ENCODE peak calls at places on chromosomes 5 and 9, in four cellular contexts. P is HepG2, H is WTC11, J is K562. G is an unnamed sample.

GRCh38 chr9:137387034-137387890 is 35.7 kb downstream of the EXD3 start:
- DNase-seq in H (no peak), J (no peak), P (no peak), G (no peak)

GRCh38 chr5:115377468-115378217 is 81.2 kb upstream of the CCDC112 start:
- DNase-seq in P (no peak), H (no peak), J (no peak), G (no peak)

GRCh38 chr9:18548456-18548855 is 74.5 kb downstream of the ADAMTSL1 start:
- DNase-seq in P (no peak), J (no peak), H (no peak), G (no peak)

GRCh38 chr9:76576344-76576743 is 117.4 kb downstream of the GCNT1 start:
- DNase-seq in J (no peak), H (no peak), P (no peak), G (no peak)

GRCh38 chr9:80885894-80886293 is 803.5 kb downstream of the TLE1 start:
- DNase-seq in J (no peak), H (peak; percentile 38), P (no peak), G (no peak)

GRCh38 chr9:25350011-25350410 is 328.2 kb downstream of the TUSC1 start:
- DNase-seq in J (no peak), P (no peak), H (no peak), G (no peak)

GRCh38 chr9:121730188-121730587 is 78.8 kb downstream of the DAB2IP start:
- DNase-seq in H (no peak), J (no peak), P (no peak), G (no peak)

GRCh38 chr9:138051586-138052321 is 174.2 kb downstream of the CACNA1B start:
- DNase-seq in J (no peak), P (no peak), H (no peak), G (no peak)

GRCh38 chr9:130825051-130825651 is 9.9 kb upstream of the ABL1 start:
- DNase-seq in J (peak; percentile 87), P (no peak), H (no peak), G (no peak)

GRCh38 chr9:132144708-132145365 is 17.0 kb upstream of the NTNG2 start:
- DNase-seq in H (no peak), J (no peak), P (no peak), G (peak; percentile 38)

DNA sequence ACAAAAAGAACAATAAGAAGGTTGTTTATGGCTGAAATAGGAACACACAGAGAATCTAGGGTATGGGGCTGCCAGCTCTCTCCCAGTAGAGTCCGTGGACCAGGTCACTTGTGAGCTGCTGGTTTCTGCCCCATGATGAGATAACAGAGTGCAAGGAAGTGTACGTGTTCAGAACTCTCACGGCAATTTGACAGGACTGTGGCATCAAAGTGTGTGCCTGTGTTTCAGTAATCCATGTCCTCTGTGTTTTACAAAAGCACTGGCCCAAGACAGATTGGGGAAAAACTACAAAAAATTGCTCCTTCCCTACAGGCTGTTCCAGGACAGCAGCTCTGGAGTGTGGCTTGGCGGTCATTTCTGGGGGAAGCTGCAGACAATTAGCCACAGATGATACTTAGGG is 184.6 kb downstream of the AUH start:
- DNase-seq in H (no peak), P (no peak), J (no peak), G (no peak)
- TF ChIP-seq NR3C1 in H (no peak), P (no peak), J (no peak), G (no peak)

GRCh38 chr5:78367318-78367991 is 7.0 kb downstream of the SCAMP1 start:
- DNase-seq in P (no peak), H (no peak), J (no peak), G (peak; percentile 13)
- TF ChIP-seq NR3C1 in P (no peak), H (no peak), J (no peak), G (no peak)

GRCh38 chr5:75721573-75721972 is 4.3 kb upstream of the POC5 start:
- DNase-seq in J (no peak), P (no peak), H (no peak), G (no peak)
- TF ChIP-seq NR3C1 in J (no peak), P (no peak), H (no peak), G (no peak)

GRCh38 chr5:135232958-135233357 is 166.1 kb downstream of the MACROH2A1 start:
- DNase-seq in J (no peak), H (no peak), P (no peak), G (no peak)

GRCh38 chr5:135235551-135236100 is 163.4 kb downstream of the MACROH2A1 start:
- DNase-seq in J (no peak), P (no peak), H (no peak), G (no peak)

GRCh38 chr5:135235002-135235401 is 164.0 kb downstream of the MACROH2A1 start:
- DNase-seq in H (no peak), P (no peak), J (no peak), G (no peak)

GRCh38 chr5:135233477-135233876 is 165.6 kb downstream of the MACROH2A1 start:
- DNase-seq in J (no peak), P (no peak), H (no peak), G (no peak)

DNA sequence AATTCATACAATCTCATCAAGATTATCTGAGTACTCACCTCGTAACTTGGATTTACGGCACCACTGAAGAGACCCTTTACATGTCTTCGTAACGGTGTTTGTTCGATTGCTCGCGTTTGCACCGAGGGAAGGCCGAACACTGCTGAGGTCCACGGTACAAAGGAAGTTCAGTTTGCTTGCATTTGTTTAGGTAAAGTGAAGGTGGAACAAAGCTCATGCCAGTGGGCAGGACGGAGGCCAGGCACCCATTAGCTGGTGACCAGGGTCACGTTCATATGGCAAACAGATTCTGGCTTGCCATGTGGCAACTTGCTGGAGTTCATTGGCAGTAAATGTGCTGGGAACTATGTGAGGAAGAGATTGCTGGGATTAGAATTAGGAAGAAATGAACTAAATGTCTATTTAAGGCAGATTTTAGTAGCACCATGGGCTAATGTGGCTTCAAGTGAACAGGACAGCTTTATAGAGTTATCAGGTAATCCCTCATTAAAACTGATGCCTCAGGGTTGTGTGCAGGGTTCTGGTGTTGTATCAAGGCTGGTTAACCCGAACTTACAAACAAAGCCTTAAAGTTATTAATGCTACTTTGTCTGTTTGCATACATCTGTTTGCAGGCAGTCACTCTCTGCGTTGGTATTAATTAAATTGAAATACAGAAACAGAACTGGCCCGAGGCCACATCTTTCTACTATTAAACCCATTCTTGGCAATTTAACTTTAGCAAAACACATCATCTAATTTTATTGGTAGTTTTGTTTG is 164.6 kb downstream of the MACROH2A1 start:
- DNase-seq in H (no peak), J (no peak), P (peak; percentile 44), G (no peak)
- TF ChIP-seq NR3C1 in H (no peak), J (no peak), P (no peak), G (no peak)

GRCh38 chr5:62496152-62496551 is 82.5 kb upstream of the LRRC70 start:
- DNase-seq in P (no peak), J (no peak), H (no peak), G (no peak)
- TF ChIP-seq NR3C1 in P (no peak), J (no peak), H (no peak), G (no peak)

GRCh38 chr9:127209220-127209619 is 55.4 kb upstream of the GARNL3 start:
- DNase-seq in P (no peak), H (no peak), J (peak; percentile 57), G (no peak)

GRCh38 chr9:127212453-127212852 is 52.1 kb upstream of the GARNL3 start:
- DNase-seq in J (no peak), H (no peak), P (no peak), G (no peak)

GRCh38 chr9:127211983-127212382 is 52.6 kb upstream of the GARNL3 start:
- DNase-seq in P (no peak), H (no peak), J (no peak), G (no peak)

GRCh38 chr9:127209948-127210621 is 54.5 kb upstream of the GARNL3 start:
- DNase-seq in P (no peak), H (no peak), J (no peak), G (no peak)

GRCh38 chr9:127210851-127211730 is 53.5 kb upstream of the GARNL3 start:
- DNase-seq in J (no peak), H (no peak), P (no peak), G (no peak)
- TF ChIP-seq NR3C1 in J (no peak), H (no peak), P (no peak), G (no peak)

GRCh38 chr5:172090976-172091547 is 84.6 kb upstream of the FBXW11 start:
- DNase-seq in H (no peak), P (no peak), J (no peak), G (no peak)
- TF ChIP-seq NR3C1 in H (no peak), P (no peak), J (no peak), G (no peak)

DNA sequence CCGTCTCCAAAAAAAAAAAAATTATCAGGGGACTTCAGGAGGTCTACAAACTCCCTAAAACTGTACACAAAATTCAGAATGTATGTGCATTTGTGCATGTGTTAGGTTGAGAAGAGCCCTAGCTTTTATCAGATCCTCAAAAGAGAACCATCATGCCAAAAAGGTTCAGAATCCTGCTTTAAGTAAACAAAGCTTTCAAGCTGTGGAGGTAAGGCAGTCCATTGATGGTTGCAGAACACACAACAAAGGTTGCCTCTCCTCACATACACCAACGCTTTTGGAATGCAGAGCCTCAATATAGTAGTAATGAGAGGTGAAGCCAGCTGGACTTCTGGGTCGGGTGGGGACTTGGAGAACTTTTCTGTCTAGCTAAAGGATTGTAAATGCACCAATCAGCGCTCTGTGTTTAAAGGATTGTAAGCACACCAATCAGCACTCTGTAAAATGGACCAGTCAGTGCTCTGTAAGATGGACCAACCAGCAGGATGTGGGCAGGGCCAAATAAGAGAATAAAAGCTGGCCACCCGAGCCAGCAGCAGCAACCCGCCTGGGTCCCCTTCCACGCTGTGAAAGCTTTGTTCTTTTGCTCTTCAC is 57.9 kb upstream of the RNF38 start:
- DNase-seq in J (no peak), P (peak; percentile 70), H (no peak), G (no peak)
- TF ChIP-seq NR3C1 in J (no peak), P (no peak), H (no peak), G (no peak)

GRCh38 chr5:107242861-107243579 is 427.7 kb downstream of the EFNA5 start:
- DNase-seq in H (no peak), P (no peak), J (no peak), G (no peak)

GRCh38 chr5:107251151-107251550 is 419.6 kb downstream of the EFNA5 start:
- DNase-seq in H (no peak), J (no peak), P (no peak), G (no peak)

GRCh38 chr5:107248065-107248695 is 422.6 kb downstream of the EFNA5 start:
- DNase-seq in H (peak; percentile 79), J (peak; percentile 49), P (no peak), G (peak; percentile 29)

GRCh38 chr5:107242411-107242810 is 428.3 kb downstream of the EFNA5 start:
- DNase-seq in J (no peak), P (no peak), H (no peak), G (no peak)

GRCh38 chr5:107247427-107247826 is 423.3 kb downstream of the EFNA5 start:
- DNase-seq in H (no peak), P (no peak), J (no peak), G (no peak)
- TF ChIP-seq NR3C1 in H (no peak), P (no peak), J (no peak), G (no peak)

G was measured in A549.